ENCODE peak calls at places on chromosomes 6 and 20, in six cellular contexts. D is neural progenitor cell, B is IMR-90, K is transverse colon, Y is PC-3, Z is heart right ventricle. O is an unnamed sample.

GRCh38 chr6:108884211-108885059 is 36.2 kb downstream of the ARMC2 start:
- DNase-seq in Y (no peak), D (no peak), Z (no peak), K (no peak), B (no peak), O (no peak)

GRCh38 chr20:25402583-25402982 is 4.9 kb upstream of the GINS1 start:
- DNase-seq in Z (no peak), B (no peak), Y (no peak), K (no peak), D (peak; percentile 40), O (no peak)

GRCh38 chr6:108673153-108673552 is 112.4 kb downstream of the FOXO3 start:
- DNase-seq in D (no peak), Y (no peak), B (no peak), Z (no peak), K (peak; percentile 67), O (no peak)

GRCh38 chr20:46649650-46649949 is 1.7 kb downstream of the SLC13A3 start:
- DNase-seq in B (no peak), D (no peak), Y (no peak), Z (no peak), K (no peak), O (no peak)

GRCh38 chr20:15619816-15620215 is 953.4 kb downstream of the KIF16B start:
- DNase-seq in Z (no peak), B (no peak), K (no peak), Y (peak; percentile 18), D (no peak), O (no peak)

GRCh38 chr6:13302291-13302690 is 26.0 kb downstream of the TBC1D7 start:
- DNase-seq in B (no peak), K (no peak), Z (no peak), D (no peak), Y (no peak), O (no peak)

GRCh38 chr6:149166747-149167146 is 150.8 kb upstream of the TAB2 start:
- DNase-seq in Z (no peak), B (no peak), D (no peak), K (no peak), Y (peak; percentile 19), O (no peak)

GRCh38 chr6:44682280-44682679 is 294.8 kb downstream of the CDC5L start:
- DNase-seq in D (no peak), Z (no peak), B (no peak), Y (no peak), K (no peak), O (no peak)

GRCh38 chr20:50848846-50849673 is 54.2 kb downstream of the BCAS4 start:
- DNase-seq in Y (no peak), B (no peak), Z (no peak), D (no peak), K (peak; percentile 39), O (no peak)

GRCh38 chr20:44692932-44693476 is 22.2 kb upstream of the CCN5 start:
- DNase-seq in K (peak; percentile 22), D (no peak), Y (peak; percentile 97), Z (peak; percentile 73), B (peak; percentile 93), O (no peak)

GRCh38 chr20:16984481-16984880 is 236.3 kb downstream of the OTOR start:
- DNase-seq in Y (no peak), B (no peak), K (no peak), Z (no peak), D (no peak), O (no peak)

GRCh38 chr6:36028887-36029324 is 1.3 kb downstream of the MAPK14 start:
- DNase-seq in K (peak; percentile 70), D (peak; percentile 62), B (peak; percentile 77), Y (peak; percentile 77), Z (peak; percentile 66), O (peak; percentile 72)

GRCh38 chr20:50663095-50663821 is 28.1 kb downstream of the RIPOR3 start:
- DNase-seq in D (no peak), Z (peak; percentile 30), Y (peak; percentile 83), K (no peak), B (no peak), O (no peak)

GRCh38 chr6:14121936-14122344 is 4.4 kb downstream of the CD83 start:
- DNase-seq in B (no peak), D (no peak), Y (no peak), Z (no peak), K (peak; percentile 24), O (no peak)

GRCh38 chr6:104704191-104704590 is 155.5 kb downstream of the HACE1 start:
- DNase-seq in Y (peak; percentile 16), B (no peak), K (no peak), Z (no peak), D (no peak), O (no peak)

GRCh38 chr6:72826744-72827438 is 205.0 kb downstream of the KCNQ5 start:
- DNase-seq in D (no peak), Z (no peak), Y (peak; percentile 86), K (no peak), B (peak; percentile 59), O (no peak)

GRCh38 chr6:15968519-15968918 is 160.4 kb upstream of the MYLIP start:
- DNase-seq in D (no peak), B (no peak), Y (no peak), Z (no peak), K (no peak), O (no peak)

GRCh38 chr6:112683106-112683505 is 336.0 kb downstream of the RFPL4B start:
- DNase-seq in B (no peak), D (no peak), Y (no peak), K (no peak), Z (no peak), O (no peak)

GRCh38 chr20:5488823-5489222 is 172.1 kb upstream of the PROKR2 start:
- DNase-seq in K (no peak), D (no peak), Z (no peak), Y (no peak), B (no peak), O (no peak)

GRCh38 chr6:38012573-38012972 is 193.0 kb downstream of the ZFAND3 start:
- DNase-seq in K (no peak), Z (no peak), B (peak; percentile 67), D (peak; percentile 54), Y (peak; percentile 67), O (peak; percentile 17)

GRCh38 chr20:59084041-59084841 is 41.7 kb upstream of the PRELID3B start:
- DNase-seq in K (no peak), Y (no peak), Z (peak; percentile 25), B (no peak), D (no peak), O (no peak)

GRCh38 chr6:13338038-13338437 is 9.7 kb upstream of the TBC1D7 start:
- DNase-seq in B (no peak), Z (no peak), D (no peak), K (no peak), Y (no peak), O (no peak)

GRCh38 chr20:32431457-32431856 is 73.3 kb downstream of the ASXL1 start:
- DNase-seq in Y (no peak), Z (no peak), D (no peak), B (no peak), K (no peak), O (no peak)

GRCh38 chr6:151916075-151916474 is 108.6 kb downstream of the ESR1 start:
- DNase-seq in D (no peak), B (no peak), K (no peak), Y (peak; percentile 15), Z (no peak), O (no peak)

GRCh38 chr20:37336369-37337207 is 9.4 kb upstream of the SRC start:
- DNase-seq in Z (peak; percentile 78), Y (no peak), D (peak; percentile 67), K (peak; percentile 63), B (peak; percentile 20), O (peak; percentile 18)

GRCh38 chr6:26204332-26205160 is 117.3 kb downstream of the HFE start:
- DNase-seq in Z (peak; percentile 98), D (peak; percentile 97), Y (peak; percentile 98), K (peak; percentile 95), B (peak; percentile 99), O (peak; percentile 78)
- TF ChIP-seq CTCF in Z (no peak), D (peak; percentile 39), Y (peak; percentile 44), K (peak; percentile 15), B (peak; percentile 53), O (no peak)

GRCh38 chr6:39933669-39934059 is 598 bp downstream of the MOCS1 start:
- DNase-seq in B (no peak), D (no peak), Y (no peak), Z (no peak), K (no peak), O (no peak)

GRCh38 chr6:39934060-39934757 is at the start of gene MOCS1:
- DNase-seq in Z (peak; percentile 87), D (peak; percentile 89), Y (peak; percentile 54), K (peak; percentile 86), B (peak; percentile 47), O (peak; percentile 65)

GRCh38 chr6:39931607-39932006 is 2.7 kb downstream of the MOCS1 start:
- DNase-seq in K (no peak), B (no peak), Y (no peak), Z (no peak), D (no peak), O (no peak)

GRCh38 chr6:39930540-39930939 is 3.7 kb downstream of the MOCS1 start:
- DNase-seq in Z (no peak), Y (no peak), D (no peak), K (no peak), B (no peak), O (no peak)

GRCh38 chr6:39932386-39932785 is 1.9 kb downstream of the MOCS1 start:
- DNase-seq in K (no peak), D (no peak), Y (no peak), Z (no peak), B (no peak), O (no peak)
- H3K4me1 ChIP-seq in K (peaks cover 2% of the 10 kb centered on the region), D (peaks cover 18% of the 10 kb centered on the region), Y (peaks cover 34% of the 10 kb centered on the region), Z (peaks cover 29% of the 10 kb centered on the region), B (peaks cover 18% of the 10 kb centered on the region), O (peaks cover 8% of the 10 kb centered on the region)

DNA sequence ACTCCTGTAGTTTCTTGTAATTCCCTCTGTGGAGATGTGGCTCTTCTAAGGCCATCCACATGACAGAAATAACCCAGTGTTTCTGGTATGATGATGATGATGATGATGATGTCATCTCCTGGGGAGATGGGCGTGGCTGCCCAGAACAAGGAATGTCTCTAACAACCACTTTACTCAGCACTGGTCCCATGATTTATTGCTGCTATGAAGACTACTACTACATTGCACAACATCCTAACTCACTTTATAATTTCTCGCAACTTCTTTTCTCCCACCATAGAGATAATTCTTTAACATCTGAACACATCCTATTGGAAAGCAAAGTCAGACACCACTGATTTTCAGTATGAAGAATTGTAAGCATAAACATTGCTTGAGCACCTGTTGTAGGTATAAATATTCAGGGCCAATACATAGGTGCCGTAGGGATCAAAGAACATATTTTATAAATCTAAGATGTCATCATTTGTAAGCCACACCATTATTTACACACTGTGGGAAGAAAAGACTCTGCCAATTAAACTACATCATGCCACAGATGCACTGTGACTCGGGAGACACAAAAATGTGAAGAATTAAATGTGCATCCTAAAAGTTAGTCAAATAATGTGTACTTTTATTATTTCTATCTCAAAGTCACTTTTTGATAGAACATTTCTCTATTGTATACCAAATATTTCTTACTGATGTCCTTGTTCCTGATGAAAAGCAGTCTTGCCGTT is 6.4 kb downstream of the TPMT start:
- DNase-seq in Y (peak; percentile 89), D (no peak), Z (no peak), K (peak; percentile 58), B (peak; percentile 91), O (no peak)
- H3K27ac ChIP-seq in Y (peak overlapping the region; percentile 97), D (no peak overlapping the region), Z (no peak overlapping the region), K (peak overlapping the region; percentile 27), B (no peak overlapping the region), O (no peak overlapping the region)

DNA sequence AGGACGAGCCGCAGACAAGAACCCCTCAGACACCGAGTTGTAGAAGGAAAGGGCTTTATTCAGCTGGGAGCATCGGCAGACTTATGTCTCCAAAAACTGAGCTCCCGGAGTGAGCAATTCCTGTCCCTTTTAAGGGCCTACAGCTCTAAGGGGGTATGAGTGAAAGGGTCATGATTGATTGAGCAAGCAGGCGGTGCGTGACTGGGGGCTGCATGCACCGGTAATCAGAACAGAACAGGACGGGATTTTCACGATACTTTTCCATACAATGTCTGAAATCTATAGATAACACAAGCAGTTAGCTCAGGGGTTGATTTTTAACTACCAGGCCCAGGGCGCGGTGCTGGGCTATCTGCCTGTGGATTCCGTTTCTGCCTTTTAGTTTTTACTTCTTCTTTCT is 226.4 kb upstream of the PLCB4 start:
- DNase-seq in Y (no peak), Z (no peak), B (no peak), K (no peak), D (no peak), O (no peak)
- TF ChIP-seq CTCF in Y (no peak), Z (no peak), B (no peak), K (no peak), D (no peak), O (no peak)